ENCODE peak calls at places on chromosomes 6 and 20, in seven cellular contexts. One of them, this sample, is unnamed.

GRCh38 chr6:170429457-170429856 is 122.9 kb downstream of the FAM120B start:
- DNase-seq in RWPE1: no peak
- DNase-seq in activated T-cell treated with anti-CD3 and anti-CD28 coated beads for 1 hour: no peak
- DNase-seq in fibroblast of the aortic adventitia: peak; percentile 41
- DNase-seq in left lung: no peak
- DNase-seq in G401: no peak
- DNase-seq in stimulated activated CD4-positive, alpha-beta T cell treated with anti-CD3 and anti-CD28 coated beads, Interleukin-2, amount 100 ng/mL, for 24 hours: no peak
- DNase-seq in this sample: peak; percentile 41

GRCh38 chr6:118744261-118744941 is 93.0 kb upstream of the CEP85L start:
- DNase-seq in RWPE1: no peak
- DNase-seq in G401: no peak
- DNase-seq in activated T-cell treated with anti-CD3 and anti-CD28 coated beads for 1 hour: no peak
- DNase-seq in stimulated activated CD4-positive, alpha-beta T cell treated with anti-CD3 and anti-CD28 coated beads, Interleukin-2, amount 100 ng/mL, for 24 hours: no peak
- DNase-seq in left lung: no peak
- DNase-seq in fibroblast of the aortic adventitia: peak; percentile 24
- DNase-seq in this sample: peak; percentile 78

GRCh38 chr20:61940976-61941720 is 124.5 kb downstream of the TAF4 start:
- DNase-seq in activated T-cell treated with anti-CD3 and anti-CD28 coated beads for 1 hour: no peak
- DNase-seq in RWPE1: no peak
- DNase-seq in G401: no peak
- DNase-seq in stimulated activated CD4-positive, alpha-beta T cell treated with anti-CD3 and anti-CD28 coated beads, Interleukin-2, amount 100 ng/mL, for 24 hours: no peak
- DNase-seq in fibroblast of the aortic adventitia: no peak
- DNase-seq in left lung: peak; percentile 18
- DNase-seq in this sample: no peak

GRCh38 chr20:11031300-11031699 is 357.5 kb upstream of the JAG1 start:
- DNase-seq in RWPE1: no peak
- DNase-seq in left lung: no peak
- DNase-seq in G401: no peak
- DNase-seq in activated T-cell treated with anti-CD3 and anti-CD28 coated beads for 1 hour: no peak
- DNase-seq in fibroblast of the aortic adventitia: no peak
- DNase-seq in stimulated activated CD4-positive, alpha-beta T cell treated with anti-CD3 and anti-CD28 coated beads, Interleukin-2, amount 100 ng/mL, for 24 hours: no peak
- DNase-seq in this sample: no peak

GRCh38 chr6:108800510-108800909 is 47.7 kb upstream of the ARMC2 start:
- DNase-seq in left lung: no peak
- DNase-seq in fibroblast of the aortic adventitia: peak; percentile 59
- DNase-seq in activated T-cell treated with anti-CD3 and anti-CD28 coated beads for 1 hour: no peak
- DNase-seq in G401: peak; percentile 70
- DNase-seq in stimulated activated CD4-positive, alpha-beta T cell treated with anti-CD3 and anti-CD28 coated beads, Interleukin-2, amount 100 ng/mL, for 24 hours: no peak
- DNase-seq in RWPE1: no peak
- DNase-seq in this sample: peak; percentile 67

GRCh38 chr6:11144393-11144829 is 32.9 kb upstream of the ERVFRD-1 start:
- DNase-seq in left lung: peak; percentile 82
- DNase-seq in fibroblast of the aortic adventitia: peak; percentile 76
- DNase-seq in RWPE1: peak; percentile 76
- DNase-seq in stimulated activated CD4-positive, alpha-beta T cell treated with anti-CD3 and anti-CD28 coated beads, Interleukin-2, amount 100 ng/mL, for 24 hours: peak; percentile 80
- DNase-seq in G401: peak; percentile 84
- DNase-seq in activated T-cell treated with anti-CD3 and anti-CD28 coated beads for 1 hour: peak; percentile 57
- DNase-seq in this sample: peak; percentile 80

GRCh38 chr6:144999127-144999526 is 714.0 kb downstream of the UTRN start:
- DNase-seq in G401: no peak
- DNase-seq in fibroblast of the aortic adventitia: peak; percentile 16
- DNase-seq in RWPE1: no peak
- DNase-seq in stimulated activated CD4-positive, alpha-beta T cell treated with anti-CD3 and anti-CD28 coated beads, Interleukin-2, amount 100 ng/mL, for 24 hours: no peak
- DNase-seq in left lung: no peak
- DNase-seq in activated T-cell treated with anti-CD3 and anti-CD28 coated beads for 1 hour: no peak
- DNase-seq in this sample: peak; percentile 18

GRCh38 chr6:48835421-48835958 is 627.6 kb downstream of the MMUT start:
- DNase-seq in stimulated activated CD4-positive, alpha-beta T cell treated with anti-CD3 and anti-CD28 coated beads, Interleukin-2, amount 100 ng/mL, for 24 hours: no peak
- DNase-seq in activated T-cell treated with anti-CD3 and anti-CD28 coated beads for 1 hour: no peak
- DNase-seq in RWPE1: no peak
- DNase-seq in fibroblast of the aortic adventitia: peak; percentile 47
- DNase-seq in G401: no peak
- DNase-seq in left lung: no peak
- DNase-seq in this sample: no peak

GRCh38 chr6:159261983-159262382 is 92.8 kb downstream of the FNDC1 start:
- DNase-seq in left lung: no peak
- DNase-seq in fibroblast of the aortic adventitia: no peak
- DNase-seq in RWPE1: no peak
- DNase-seq in G401: no peak
- DNase-seq in stimulated activated CD4-positive, alpha-beta T cell treated with anti-CD3 and anti-CD28 coated beads, Interleukin-2, amount 100 ng/mL, for 24 hours: no peak
- DNase-seq in activated T-cell treated with anti-CD3 and anti-CD28 coated beads for 1 hour: no peak
- DNase-seq in this sample: no peak

GRCh38 chr6:31806470-31807272 is at the start of gene LSM2:
- DNase-seq in fibroblast of the aortic adventitia: peak; percentile 97
- DNase-seq in stimulated activated CD4-positive, alpha-beta T cell treated with anti-CD3 and anti-CD28 coated beads, Interleukin-2, amount 100 ng/mL, for 24 hours: peak; percentile 98
- DNase-seq in RWPE1: peak; percentile 99
- DNase-seq in left lung: peak; percentile 98
- DNase-seq in G401: peak; percentile 97
- DNase-seq in activated T-cell treated with anti-CD3 and anti-CD28 coated beads for 1 hour: peak; percentile 96
- DNase-seq in this sample: peak; percentile 98

GRCh38 chr6:117818449-117818848 is 88.6 kb upstream of the SLC35F1 start:
- DNase-seq in stimulated activated CD4-positive, alpha-beta T cell treated with anti-CD3 and anti-CD28 coated beads, Interleukin-2, amount 100 ng/mL, for 24 hours: no peak
- DNase-seq in G401: no peak
- DNase-seq in activated T-cell treated with anti-CD3 and anti-CD28 coated beads for 1 hour: no peak
- DNase-seq in fibroblast of the aortic adventitia: no peak
- DNase-seq in left lung: no peak
- DNase-seq in RWPE1: no peak
- DNase-seq in this sample: no peak

GRCh38 chr6:23690650-23691049 is 435.4 kb upstream of the NRSN1 start:
- DNase-seq in activated T-cell treated with anti-CD3 and anti-CD28 coated beads for 1 hour: no peak
- DNase-seq in fibroblast of the aortic adventitia: no peak
- DNase-seq in RWPE1: no peak
- DNase-seq in stimulated activated CD4-positive, alpha-beta T cell treated with anti-CD3 and anti-CD28 coated beads, Interleukin-2, amount 100 ng/mL, for 24 hours: no peak
- DNase-seq in left lung: no peak
- DNase-seq in G401: no peak
- DNase-seq in this sample: no peak

GRCh38 chr20:37562695-37563480 is 35.2 kb upstream of the BLCAP start:
- DNase-seq in fibroblast of the aortic adventitia: no peak
- DNase-seq in activated T-cell treated with anti-CD3 and anti-CD28 coated beads for 1 hour: no peak
- DNase-seq in G401: no peak
- DNase-seq in stimulated activated CD4-positive, alpha-beta T cell treated with anti-CD3 and anti-CD28 coated beads, Interleukin-2, amount 100 ng/mL, for 24 hours: no peak
- DNase-seq in left lung: no peak
- DNase-seq in RWPE1: no peak
- DNase-seq in this sample: no peak

GRCh38 chr6:4017847-4018193 is 61.1 kb downstream of the FAM217A start:
- DNase-seq in activated T-cell treated with anti-CD3 and anti-CD28 coated beads for 1 hour: no peak
- DNase-seq in RWPE1: no peak
- DNase-seq in G401: no peak
- DNase-seq in left lung: no peak
- DNase-seq in fibroblast of the aortic adventitia: peak; percentile 51
- DNase-seq in stimulated activated CD4-positive, alpha-beta T cell treated with anti-CD3 and anti-CD28 coated beads, Interleukin-2, amount 100 ng/mL, for 24 hours: no peak
- DNase-seq in this sample: peak; percentile 59

GRCh38 chr6:78966542-78966941 is 99.2 kb downstream of the IRAK1BP1 start:
- DNase-seq in G401: no peak
- DNase-seq in fibroblast of the aortic adventitia: no peak
- DNase-seq in stimulated activated CD4-positive, alpha-beta T cell treated with anti-CD3 and anti-CD28 coated beads, Interleukin-2, amount 100 ng/mL, for 24 hours: no peak
- DNase-seq in RWPE1: no peak
- DNase-seq in left lung: no peak
- DNase-seq in activated T-cell treated with anti-CD3 and anti-CD28 coated beads for 1 hour: no peak
- DNase-seq in this sample: no peak

GRCh38 chr6:165834613-165835259 is 171.7 kb upstream of the PDE10A start:
- DNase-seq in fibroblast of the aortic adventitia: no peak
- DNase-seq in RWPE1: no peak
- DNase-seq in left lung: peak; percentile 82
- DNase-seq in G401: peak; percentile 68
- DNase-seq in stimulated activated CD4-positive, alpha-beta T cell treated with anti-CD3 and anti-CD28 coated beads, Interleukin-2, amount 100 ng/mL, for 24 hours: no peak
- DNase-seq in activated T-cell treated with anti-CD3 and anti-CD28 coated beads for 1 hour: no peak
- DNase-seq in this sample: no peak

GRCh38 chr20:36313936-36314335 is 7.8 kb downstream of the DLGAP4 start:
- DNase-seq in RWPE1: no peak
- DNase-seq in G401: no peak
- DNase-seq in left lung: no peak
- DNase-seq in stimulated activated CD4-positive, alpha-beta T cell treated with anti-CD3 and anti-CD28 coated beads, Interleukin-2, amount 100 ng/mL, for 24 hours: no peak
- DNase-seq in activated T-cell treated with anti-CD3 and anti-CD28 coated beads for 1 hour: no peak
- DNase-seq in fibroblast of the aortic adventitia: no peak
- DNase-seq in this sample: no peak

GRCh38 chr6:36954262-36954931 is at the start of gene PI16:
- DNase-seq in fibroblast of the aortic adventitia: peak; percentile 34
- DNase-seq in left lung: no peak
- DNase-seq in stimulated activated CD4-positive, alpha-beta T cell treated with anti-CD3 and anti-CD28 coated beads, Interleukin-2, amount 100 ng/mL, for 24 hours: no peak
- DNase-seq in RWPE1: no peak
- DNase-seq in activated T-cell treated with anti-CD3 and anti-CD28 coated beads for 1 hour: no peak
- DNase-seq in G401: no peak
- DNase-seq in this sample: no peak

GRCh38 chr6:124560836-124561585 is 401.2 kb upstream of the RNF217 start:
- DNase-seq in activated T-cell treated with anti-CD3 and anti-CD28 coated beads for 1 hour: no peak
- DNase-seq in fibroblast of the aortic adventitia: no peak
- DNase-seq in RWPE1: no peak
- DNase-seq in stimulated activated CD4-positive, alpha-beta T cell treated with anti-CD3 and anti-CD28 coated beads, Interleukin-2, amount 100 ng/mL, for 24 hours: no peak
- DNase-seq in left lung: no peak
- DNase-seq in G401: peak; percentile 21
- DNase-seq in this sample: no peak

GRCh38 chr6:170151235-170152110 is 139.4 kb downstream of the DLL1 start:
- DNase-seq in stimulated activated CD4-positive, alpha-beta T cell treated with anti-CD3 and anti-CD28 coated beads, Interleukin-2, amount 100 ng/mL, for 24 hours: no peak
- DNase-seq in RWPE1: no peak
- DNase-seq in fibroblast of the aortic adventitia: no peak
- DNase-seq in G401: no peak
- DNase-seq in activated T-cell treated with anti-CD3 and anti-CD28 coated beads for 1 hour: no peak
- DNase-seq in left lung: peak; percentile 21
- DNase-seq in this sample: no peak

GRCh38 chr6:110542311-110543024 is 66.1 kb upstream of the SLC22A16 start:
- DNase-seq in RWPE1: no peak
- DNase-seq in stimulated activated CD4-positive, alpha-beta T cell treated with anti-CD3 and anti-CD28 coated beads, Interleukin-2, amount 100 ng/mL, for 24 hours: no peak
- DNase-seq in activated T-cell treated with anti-CD3 and anti-CD28 coated beads for 1 hour: no peak
- DNase-seq in fibroblast of the aortic adventitia: peak; percentile 28
- DNase-seq in left lung: no peak
- DNase-seq in G401: no peak
- DNase-seq in this sample: peak; percentile 43

GRCh38 chr6:2764610-2765165 is 505 bp upstream of the WRNIP1 start:
- DNase-seq in left lung: peak; percentile 70
- DNase-seq in RWPE1: peak; percentile 53
- DNase-seq in activated T-cell treated with anti-CD3 and anti-CD28 coated beads for 1 hour: peak; percentile 47
- DNase-seq in G401: peak; percentile 83
- DNase-seq in stimulated activated CD4-positive, alpha-beta T cell treated with anti-CD3 and anti-CD28 coated beads, Interleukin-2, amount 100 ng/mL, for 24 hours: peak; percentile 62
- DNase-seq in fibroblast of the aortic adventitia: peak; percentile 69
- DNase-seq in this sample: peak; percentile 92